ENCODE peak calls at places on chromosomes 16 and 17, in seven cellular contexts. W is activated gamma-delta T cell, Q is mesenteric fat pad, P is iPS DF 6.9, B is GM18507, D is amygdala, I is left lobe of liver. U is an unnamed sample.

GRCh38 chr16:17026600-17027242 is 444.0 kb downstream of the XYLT1 start:
- DNase-seq in W (no peak), Q (no peak), P (no peak), B (peak; percentile 22), D (no peak), I (no peak), U (peak; percentile 10)

GRCh38 chr17:1144139-1144538 is 35.6 kb downstream of the ABR start:
- DNase-seq in W (no peak), Q (no peak), P (no peak), B (no peak), D (no peak), I (no peak), U (no peak)

GRCh38 chr16:79430129-79430789 is 170.3 kb downstream of the MAF start:
- DNase-seq in W (no peak), Q (no peak), P (no peak), B (no peak), D (no peak), I (no peak), U (no peak)

GRCh38 chr16:11224894-11225676 is 30.9 kb downstream of the SOCS1 start:
- DNase-seq in W (no peak), Q (no peak), P (no peak), B (peak; percentile 88), D (no peak), I (no peak), U (peak; percentile 92)

GRCh38 chr17:75271233-75271954 is 363 bp upstream of the MIF4GD start:
- DNase-seq in W (peak; percentile 83), Q (peak; percentile 95), P (no peak), B (peak; percentile 91), D (peak; percentile 74), I (peak; percentile 83), U (peak; percentile 95)

GRCh38 chr17:48051706-48052486 is 3.7 kb downstream of the NFE2L1 start:
- DNase-seq in W (no peak), Q (peak; percentile 86), P (no peak), B (no peak), D (no peak), I (peak; percentile 77), U (no peak)

GRCh38 chr17:7479389-7480192 is at the start of gene ZBTB4:
- DNase-seq in W (peak; percentile 69), Q (no peak), P (no peak), B (peak; percentile 39), D (peak; percentile 55), I (no peak), U (peak; percentile 68)

GRCh38 chr17:35947156-35947585 is 3.7 kb upstream of the LYZL6 start:
- DNase-seq in W (no peak), Q (no peak), P (no peak), B (no peak), D (no peak), I (peak; percentile 62), U (no peak)

GRCh38 chr17:16406742-16407674 is 8.4 kb upstream of the TRPV2 start:
- DNase-seq in W (no peak), Q (no peak), P (no peak), B (no peak), D (no peak), I (no peak), U (peak; percentile 50)

GRCh38 chr17:10754109-10754508 is 24.3 kb upstream of the TMEM220 start:
- DNase-seq in W (no peak), Q (no peak), P (no peak), B (no peak), D (no peak), I (no peak), U (peak; percentile 29)

GRCh38 chr17:17568772-17569195 is 22.7 kb downstream of the PEMT start:
- DNase-seq in W (no peak), Q (no peak), P (peak; percentile 52), B (peak; percentile 44), D (peak; percentile 32), I (peak; percentile 93), U (peak; percentile 81)

GRCh38 chr16:81928975-81929374 is 82.3 kb downstream of the SDR42E1 start:
- DNase-seq in W (no peak), Q (no peak), P (no peak), B (no peak), D (no peak), I (no peak), U (no peak)

GRCh38 chr17:16283705-16284104 is 66.7 kb downstream of the PIGL start:
- DNase-seq in W (no peak), Q (no peak), P (no peak), B (no peak), D (no peak), I (peak; percentile 22), U (no peak)

GRCh38 chr17:36755586-36755985 is 154.2 kb downstream of the MRM1 start:
- DNase-seq in W (no peak), Q (no peak), P (no peak), B (no peak), D (no peak), I (no peak), U (no peak)

GRCh38 chr16:78896280-78896679 is 704.3 kb downstream of the MAF start:
- DNase-seq in W (no peak), Q (no peak), P (no peak), B (no peak), D (no peak), I (no peak), U (no peak)

GRCh38 chr17:45925311-45925710 is 31.0 kb downstream of the MAPT start:
- DNase-seq in W (no peak), Q (no peak), P (no peak), B (no peak), D (no peak), I (no peak), U (no peak)

GRCh38 chr16:30449116-30449435 is 3.4 kb upstream of the SEPHS2 start:
- DNase-seq in W (no peak), Q (no peak), P (no peak), B (no peak), D (no peak), I (no peak), U (no peak)

GRCh38 chr16:671353-672131 is 3.6 kb downstream of the RHOT2 start:
- DNase-seq in W (no peak), Q (no peak), P (no peak), B (no peak), D (no peak), I (no peak), U (no peak)

GRCh38 chr17:65371702-65372101 is 189.7 kb downstream of the AXIN2 start:
- DNase-seq in W (no peak), Q (no peak), P (no peak), B (no peak), D (peak; percentile 9), I (peak; percentile 56), U (no peak)

GRCh38 chr17:34670618-34671017 is 91.2 kb downstream of the TMEM132E start:
- DNase-seq in W (no peak), Q (no peak), P (no peak), B (no peak), D (no peak), I (peak; percentile 11), U (no peak)

GRCh38 chr16:81284995-81285600 is 29.7 kb upstream of the GAN start:
- DNase-seq in W (no peak), Q (no peak), P (no peak), B (no peak), D (no peak), I (no peak), U (no peak)

GRCh38 chr17:81484195-81484979 is 28.2 kb downstream of the ACTG1 start:
- DNase-seq in W (peak; percentile 70), Q (peak; percentile 97), P (no peak), B (peak; percentile 82), D (peak; percentile 88), I (peak; percentile 89), U (peak; percentile 93)

GRCh38 chr17:7858487-7858832 is 657 bp downstream of the CYB5D1 start:
- DNase-seq in W (no peak), Q (no peak), P (no peak), B (no peak), D (no peak), I (peak; percentile 64), U (no peak)

GRCh38 chr17:14737984-14738651 is 437.2 kb downstream of the HS3ST3B1 start:
- DNase-seq in W (no peak), Q (no peak), P (no peak), B (no peak), D (no peak), I (peak; percentile 83), U (no peak)

GRCh38 chr17:16987830-16988601 is 16.1 kb upstream of the TNFRSF13B start:
- DNase-seq in W (no peak), Q (peak; percentile 90), P (no peak), B (peak; percentile 83), D (peak; percentile 67), I (no peak), U (peak; percentile 75)

GRCh38 chr16:50188619-50189136 is 35.6 kb downstream of the TENT4B start:
- DNase-seq in W (no peak), Q (no peak), P (no peak), B (no peak), D (no peak), I (no peak), U (no peak)

GRCh38 chr16:49862694-49863093 is 6.8 kb upstream of the ZNF423 start:
- DNase-seq in W (no peak), Q (no peak), P (no peak), B (no peak), D (no peak), I (no peak), U (no peak)

GRCh38 chr17:39225974-39226683 is 384 bp upstream of the STAC2 start:
- DNase-seq in W (peak; percentile 28), Q (no peak), P (peak; percentile 88), B (no peak), D (peak; percentile 51), I (no peak), U (no peak)

GRCh38 chr16:88430524-88431446 is 22.3 kb upstream of the ZFPM1 start:
- DNase-seq in W (no peak), Q (no peak), P (no peak), B (peak; percentile 64), D (no peak), I (no peak), U (peak; percentile 91)

GRCh38 chr16:15502041-15502725 is 67.8 kb downstream of the BMERB1 start:
- DNase-seq in W (no peak), Q (no peak), P (no peak), B (no peak), D (no peak), I (no peak), U (no peak)

GRCh38 chr17:48646183-48647102 is 20.3 kb upstream of the HOXB9 start:
- DNase-seq in W (peak; percentile 36), Q (no peak), P (no peak), B (no peak), D (no peak), I (no peak), U (no peak)

GRCh38 chr17:9566067-9566466 is 9.6 kb downstream of the STX8 start:
- DNase-seq in W (no peak), Q (no peak), P (no peak), B (no peak), D (no peak), I (no peak), U (no peak)

GRCh38 chr17:17381438-17382059 is 78.4 kb downstream of the NT5M start:
- DNase-seq in W (no peak), Q (no peak), P (no peak), B (no peak), D (no peak), I (no peak), U (no peak)

GRCh38 chr17:6137716-6138502 is 67.7 kb downstream of the WSCD1 start:
- DNase-seq in W (no peak), Q (no peak), P (no peak), B (no peak), D (no peak), I (no peak), U (no peak)

GRCh38 chr17:35345926-35346771 is 27.3 kb downstream of the SLFN11 start:
- DNase-seq in W (no peak), Q (no peak), P (peak; percentile 20), B (no peak), D (no peak), I (peak; percentile 66), U (no peak)

GRCh38 chr17:10271004-10271620 is 72.7 kb upstream of the GAS7 start:
- DNase-seq in W (no peak), Q (no peak), P (no peak), B (no peak), D (no peak), I (no peak), U (no peak)

GRCh38 chr17:78653382-78653781 is 76.2 kb upstream of the DNAH17 start:
- DNase-seq in W (no peak), Q (no peak), P (no peak), B (no peak), D (no peak), I (no peak), U (no peak)

U was measured in GM12891.